ENCODE peak calls at places on chromosomes 6 and 20, in five cellular contexts. One of them, this sample, is unnamed.

GRCh38 chr20:48632017-48632824 is 195.6 kb downstream of the PREX1 start:
- DNase-seq in adipocyte: no peak
- DNase-seq in foreskin fibroblast: no peak
- DNase-seq in left ventricle myocardium inferior: no peak
- DNase-seq in heart left ventricle: no peak
- DNase-seq in this sample: no peak

GRCh38 chr20:32509639-32510066 is 75.5 kb downstream of the NOL4L start:
- DNase-seq in foreskin fibroblast: peak
- DNase-seq in heart left ventricle: no peak
- DNase-seq in adipocyte: no peak
- DNase-seq in left ventricle myocardium inferior: no peak
- DNase-seq in this sample: peak

GRCh38 chr20:4167261-4168004 is 152.1 kb upstream of the RNF24 start:
- DNase-seq in left ventricle myocardium inferior: no peak
- DNase-seq in adipocyte: no peak
- DNase-seq in heart left ventricle: no peak
- DNase-seq in foreskin fibroblast: no peak
- DNase-seq in this sample: no peak

GRCh38 chr6:43285415-43285814 is 12.6 kb upstream of the SLC22A7 start:
- DNase-seq in foreskin fibroblast: no peak
- DNase-seq in left ventricle myocardium inferior: no peak
- DNase-seq in heart left ventricle: no peak
- DNase-seq in adipocyte: no peak
- DNase-seq in this sample: no peak

GRCh38 chr6:129672883-129673631 is 36.9 kb downstream of the ARHGAP18 start:
- DNase-seq in heart left ventricle: no peak
- DNase-seq in adipocyte: peak
- DNase-seq in left ventricle myocardium inferior: no peak
- DNase-seq in foreskin fibroblast: peak
- DNase-seq in this sample: peak

GRCh38 chr6:87807423-87807978 is 105.5 kb upstream of the AKIRIN2 start:
- DNase-seq in adipocyte: no peak
- DNase-seq in heart left ventricle: no peak
- DNase-seq in left ventricle myocardium inferior: no peak
- DNase-seq in foreskin fibroblast: no peak
- DNase-seq in this sample: no peak

GRCh38 chr6:160960839-160961238 is 30.7 kb upstream of the MAP3K4 start:
- DNase-seq in adipocyte: no peak
- DNase-seq in left ventricle myocardium inferior: no peak
- DNase-seq in heart left ventricle: no peak
- DNase-seq in foreskin fibroblast: no peak
- DNase-seq in this sample: no peak

GRCh38 chr6:117976030-117976651 is 69.1 kb downstream of the SLC35F1 start:
- DNase-seq in foreskin fibroblast: no peak
- DNase-seq in left ventricle myocardium inferior: no peak
- DNase-seq in heart left ventricle: no peak
- DNase-seq in adipocyte: peak
- DNase-seq in this sample: peak

GRCh38 chr20:57398231-57398821 is 7.1 kb downstream of the RBM38 start:
- DNase-seq in heart left ventricle: peak
- DNase-seq in adipocyte: no peak
- DNase-seq in left ventricle myocardium inferior: peak
- DNase-seq in foreskin fibroblast: no peak
- DNase-seq in this sample: no peak

GRCh38 chr6:147204060-147204785 is at the start of gene STXBP5:
- DNase-seq in left ventricle myocardium inferior: peak
- DNase-seq in foreskin fibroblast: peak
- DNase-seq in adipocyte: peak
- DNase-seq in heart left ventricle: peak
- DNase-seq in this sample: peak

GRCh38 chr6:121647905-121648304 is 212.5 kb downstream of the GJA1 start:
- DNase-seq in foreskin fibroblast: peak
- DNase-seq in left ventricle myocardium inferior: no peak
- DNase-seq in adipocyte: peak
- DNase-seq in heart left ventricle: no peak
- DNase-seq in this sample: peak

GRCh38 chr20:56829788-56830385 is 200.8 kb downstream of the TFAP2C start:
- DNase-seq in left ventricle myocardium inferior: no peak
- DNase-seq in foreskin fibroblast: no peak
- DNase-seq in adipocyte: no peak
- DNase-seq in heart left ventricle: no peak
- DNase-seq in this sample: no peak

GRCh38 chr6:53741001-53741400 is 53.8 kb upstream of the LRRC1 start:
- DNase-seq in adipocyte: no peak
- DNase-seq in foreskin fibroblast: no peak
- DNase-seq in left ventricle myocardium inferior: no peak
- DNase-seq in heart left ventricle: no peak
- DNase-seq in this sample: no peak

GRCh38 chr6:131954099-131954774 is 3.1 kb upstream of the CCN2 start:
- DNase-seq in heart left ventricle: no peak
- DNase-seq in foreskin fibroblast: no peak
- DNase-seq in adipocyte: peak
- DNase-seq in left ventricle myocardium inferior: no peak
- DNase-seq in this sample: peak

GRCh38 chr6:20328266-20328946 is 73.3 kb upstream of the E2F3 start:
- DNase-seq in heart left ventricle: no peak
- DNase-seq in left ventricle myocardium inferior: no peak
- DNase-seq in foreskin fibroblast: no peak
- DNase-seq in adipocyte: no peak
- DNase-seq in this sample: no peak

GRCh38 chr6:144055121-144055931 is 40.0 kb downstream of the SF3B5 start:
- DNase-seq in foreskin fibroblast: no peak
- DNase-seq in left ventricle myocardium inferior: no peak
- DNase-seq in adipocyte: no peak
- DNase-seq in heart left ventricle: no peak
- DNase-seq in this sample: no peak

GRCh38 chr6:100968934-100969333 is 87.8 kb upstream of the ASCC3 start:
- DNase-seq in adipocyte: no peak
- DNase-seq in heart left ventricle: no peak
- DNase-seq in left ventricle myocardium inferior: no peak
- DNase-seq in foreskin fibroblast: no peak
- DNase-seq in this sample: no peak

GRCh38 chr6:150208606-150209352 is 65.9 kb downstream of the PPP1R14C start:
- DNase-seq in heart left ventricle: no peak
- DNase-seq in foreskin fibroblast: no peak
- DNase-seq in left ventricle myocardium inferior: no peak
- DNase-seq in adipocyte: peak
- DNase-seq in this sample: no peak

GRCh38 chr6:22877946-22878705 is 308.8 kb downstream of the HDGFL1 start:
- DNase-seq in adipocyte: peak
- DNase-seq in foreskin fibroblast: peak
- DNase-seq in left ventricle myocardium inferior: no peak
- DNase-seq in heart left ventricle: no peak
- DNase-seq in this sample: peak

GRCh38 chr6:15207923-15208322 is 37.9 kb upstream of the JARID2 start:
- DNase-seq in foreskin fibroblast: peak
- DNase-seq in heart left ventricle: no peak
- DNase-seq in adipocyte: no peak
- DNase-seq in left ventricle myocardium inferior: no peak
- DNase-seq in this sample: no peak

GRCh38 chr20:60115452-60115851 is 157.2 kb downstream of the CDH26 start:
- DNase-seq in foreskin fibroblast: no peak
- DNase-seq in left ventricle myocardium inferior: no peak
- DNase-seq in adipocyte: no peak
- DNase-seq in heart left ventricle: no peak
- DNase-seq in this sample: peak

GRCh38 chr6:57182017-57182432 is 9.9 kb downstream of the BAG2 start:
- DNase-seq in adipocyte: no peak
- DNase-seq in left ventricle myocardium inferior: no peak
- DNase-seq in foreskin fibroblast: peak
- DNase-seq in heart left ventricle: no peak
- DNase-seq in this sample: peak

GRCh38 chr20:24863356-24863755 is 85.7 kb upstream of the CST7 start:
- DNase-seq in adipocyte: peak
- DNase-seq in left ventricle myocardium inferior: no peak
- DNase-seq in foreskin fibroblast: peak
- DNase-seq in heart left ventricle: no peak
- DNase-seq in this sample: peak

GRCh38 chr6:127738423-127738822 is 161.4 kb downstream of the C6orf58 start:
- DNase-seq in heart left ventricle: no peak
- DNase-seq in adipocyte: no peak
- DNase-seq in left ventricle myocardium inferior: no peak
- DNase-seq in foreskin fibroblast: no peak
- DNase-seq in this sample: no peak

GRCh38 chr6:43773050-43773956 is 3.3 kb downstream of the VEGFA start:
- DNase-seq in heart left ventricle: peak
- DNase-seq in left ventricle myocardium inferior: peak
- DNase-seq in adipocyte: peak
- DNase-seq in foreskin fibroblast: peak
- DNase-seq in this sample: peak

GRCh38 chr20:8299921-8300320 is 167.9 kb downstream of the PLCB1 start:
- DNase-seq in foreskin fibroblast: peak
- DNase-seq in left ventricle myocardium inferior: no peak
- DNase-seq in heart left ventricle: no peak
- DNase-seq in adipocyte: no peak
- DNase-seq in this sample: no peak

GRCh38 chr6:87731818-87732661 is 30.0 kb upstream of the AKIRIN2 start:
- DNase-seq in foreskin fibroblast: peak
- DNase-seq in heart left ventricle: peak
- DNase-seq in adipocyte: peak
- DNase-seq in left ventricle myocardium inferior: peak
- DNase-seq in this sample: peak

GRCh38 chr6:30322527-30323501 is 3.9 kb upstream of the TRIM39 start:
- DNase-seq in foreskin fibroblast: peak
- DNase-seq in heart left ventricle: no peak
- DNase-seq in left ventricle myocardium inferior: no peak
- DNase-seq in adipocyte: peak
- DNase-seq in this sample: peak

GRCh38 chr6:45310118-45310788 is 17.9 kb upstream of the RUNX2 start:
- DNase-seq in foreskin fibroblast: no peak
- DNase-seq in adipocyte: no peak
- DNase-seq in left ventricle myocardium inferior: no peak
- DNase-seq in heart left ventricle: peak
- DNase-seq in this sample: no peak
- H3K4me3 ChIP-seq in foreskin fibroblast: no peak
- H3K4me3 ChIP-seq in adipocyte: no peak
- H3K4me3 ChIP-seq in left ventricle myocardium inferior: no peak
- H3K4me3 ChIP-seq in heart left ventricle: no peak
- H3K4me3 ChIP-seq in this sample: no peak

GRCh38 chr6:133892444-133893323 is 3.8 kb downstream of the TCF21 start:
- DNase-seq in left ventricle myocardium inferior: no peak
- DNase-seq in adipocyte: no peak
- DNase-seq in foreskin fibroblast: no peak
- DNase-seq in heart left ventricle: no peak
- DNase-seq in this sample: peak
- H3K4me3 ChIP-seq in left ventricle myocardium inferior: peak
- H3K4me3 ChIP-seq in adipocyte: peak
- H3K4me3 ChIP-seq in foreskin fibroblast: no peak
- H3K4me3 ChIP-seq in heart left ventricle: peak
- H3K4me3 ChIP-seq in this sample: peak

DNA sequence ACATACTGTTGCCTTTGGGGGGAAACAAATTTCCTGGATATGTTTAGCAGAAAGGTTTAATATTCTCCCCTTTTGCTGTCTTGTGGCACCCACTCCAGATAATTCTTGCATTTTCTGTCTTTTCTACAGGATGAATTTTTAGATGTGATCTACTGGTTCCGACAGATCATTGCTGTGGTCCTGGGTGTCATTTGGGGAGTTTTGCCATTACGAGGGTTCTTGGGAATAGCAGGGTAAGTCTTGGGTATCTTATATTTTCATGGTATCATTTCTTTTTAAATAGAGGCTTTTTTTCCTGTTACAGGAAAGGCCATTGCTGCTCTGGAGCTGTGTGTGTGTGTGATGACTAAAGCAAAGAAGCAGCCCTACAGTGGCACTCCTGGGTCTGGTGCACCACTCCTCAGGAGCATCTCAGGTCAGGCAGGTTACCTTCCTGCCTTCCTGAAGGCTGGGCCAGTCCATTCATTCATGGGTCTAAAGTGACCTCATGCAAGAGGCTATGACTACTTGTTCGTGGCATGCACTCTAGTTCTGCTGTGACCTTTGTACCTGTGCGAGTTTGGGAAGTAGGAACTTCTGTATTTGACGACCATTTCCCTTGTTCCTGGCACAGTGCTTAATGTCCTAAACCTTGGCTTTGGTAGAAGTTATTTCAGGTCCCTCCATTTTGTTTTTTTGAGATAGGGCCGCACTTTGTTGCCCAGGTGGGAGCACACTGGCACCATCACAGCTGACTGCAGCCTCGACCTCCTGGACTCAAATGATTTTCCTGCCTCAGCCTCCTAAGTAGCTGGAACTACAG is 2.2 kb downstream of the RAB5IF start:
- DNase-seq in foreskin fibroblast: no peak
- DNase-seq in left ventricle myocardium inferior: no peak
- DNase-seq in adipocyte: no peak
- DNase-seq in heart left ventricle: no peak
- DNase-seq in this sample: no peak
- H3K4me3 ChIP-seq in foreskin fibroblast: no peak
- H3K4me3 ChIP-seq in left ventricle myocardium inferior: peak
- H3K4me3 ChIP-seq in adipocyte: peak
- H3K4me3 ChIP-seq in heart left ventricle: no peak
- H3K4me3 ChIP-seq in this sample: no peak

GRCh38 chr6:37083243-37084138 is 78.0 kb downstream of the FGD2 start:
- DNase-seq in adipocyte: peak
- DNase-seq in heart left ventricle: peak
- DNase-seq in foreskin fibroblast: peak
- DNase-seq in left ventricle myocardium inferior: peak
- DNase-seq in this sample: peak
- H3K4me3 ChIP-seq in adipocyte: peak
- H3K4me3 ChIP-seq in heart left ventricle: no peak
- H3K4me3 ChIP-seq in foreskin fibroblast: no peak
- H3K4me3 ChIP-seq in left ventricle myocardium inferior: no peak
- H3K4me3 ChIP-seq in this sample: no peak

DNA sequence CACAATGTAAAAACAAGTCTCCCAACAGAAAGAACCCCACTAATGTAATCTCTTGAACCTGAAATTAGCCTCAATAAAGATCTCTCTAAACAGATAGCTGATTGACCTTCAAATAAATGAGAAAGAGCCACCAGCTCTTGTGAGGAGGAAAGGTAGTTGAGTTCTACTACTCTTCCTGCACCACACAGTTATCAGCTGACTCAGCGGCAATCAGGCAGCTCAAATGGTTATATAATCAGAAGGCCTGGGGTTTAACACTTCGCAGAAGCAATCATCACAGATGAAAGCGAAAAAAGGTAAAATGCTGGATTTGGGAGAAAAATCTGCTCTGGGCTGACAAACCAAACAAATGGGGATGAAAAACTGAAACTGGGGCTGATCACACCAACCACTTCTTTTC is 91.8 kb downstream of the CHD6 start:
- DNase-seq in heart left ventricle: no peak
- DNase-seq in adipocyte: no peak
- DNase-seq in left ventricle myocardium inferior: no peak
- DNase-seq in foreskin fibroblast: no peak
- DNase-seq in this sample: no peak
- H3K4me3 ChIP-seq in heart left ventricle: no peak
- H3K4me3 ChIP-seq in adipocyte: no peak
- H3K4me3 ChIP-seq in left ventricle myocardium inferior: no peak
- H3K4me3 ChIP-seq in foreskin fibroblast: no peak
- H3K4me3 ChIP-seq in this sample: no peak

GRCh38 chr6:11093065-11093590 is 506 bp upstream of the SMIM13 start:
- DNase-seq in adipocyte: peak
- DNase-seq in left ventricle myocardium inferior: no peak
- DNase-seq in foreskin fibroblast: no peak
- DNase-seq in heart left ventricle: no peak
- DNase-seq in this sample: no peak
- H3K4me3 ChIP-seq in adipocyte: peak
- H3K4me3 ChIP-seq in left ventricle myocardium inferior: peak
- H3K4me3 ChIP-seq in foreskin fibroblast: peak
- H3K4me3 ChIP-seq in heart left ventricle: peak
- H3K4me3 ChIP-seq in this sample: peak